ENCODE peak calls at places on chromosome 21, in nine cellular contexts. I is foreskin fibroblast, O is A549, G is psoas muscle, S is cardiac fibroblast, U is spleen, W is AG10803, F is neural progenitor cell, A is Peyer's patch. N is an unnamed sample.

GRCh38 chr21:16870116-16870515 is 642.7 kb upstream of the CXADR start:
- DNase-seq in I (peak), O (no peak), G (no peak), S (peak), U (no peak), W (peak), F (no peak), A (no peak), N (no peak)

GRCh38 chr21:41726970-41727783 is 39.7 kb downstream of the RIPK4 start:
- DNase-seq in I (peak), O (peak), G (peak), S (peak), U (no peak), W (peak), F (no peak), A (no peak), N (no peak)

GRCh38 chr21:34582506-34583150 is 32.3 kb downstream of the RCAN1 start:
- DNase-seq in I (peak), O (peak), G (no peak), S (peak), U (no peak), W (peak), F (peak), A (no peak), N (no peak)

GRCh38 chr21:20186186-20186585 is 812.0 kb upstream of the NCAM2 start:
- DNase-seq in I (no peak), O (no peak), G (no peak), S (no peak), U (no peak), W (no peak), F (no peak), A (no peak), N (no peak)

GRCh38 chr21:23083242-23083641 is 2085.0 kb downstream of the NCAM2 start:
- DNase-seq in I (no peak), O (no peak), G (no peak), S (no peak), U (no peak), W (no peak), F (no peak), A (no peak), N (no peak)

GRCh38 chr21:25809013-25809412 is 74.2 kb downstream of the GABPA start:
- DNase-seq in I (peak), O (no peak), G (no peak), S (no peak), U (no peak), W (no peak), F (no peak), A (no peak), N (no peak)

GRCh38 chr21:42122808-42123207 is 51.7 kb downstream of the UMODL1 start:
- DNase-seq in I (no peak), O (no peak), G (no peak), S (no peak), U (no peak), W (no peak), F (no peak), A (no peak), N (no peak)

GRCh38 chr21:34843562-34843961 is 174.8 kb downstream of the CLIC6 start:
- DNase-seq in I (no peak), O (no peak), G (peak), S (no peak), U (no peak), W (no peak), F (no peak), A (no peak), N (no peak)

GRCh38 chr21:18204931-18205330 is 39.7 kb upstream of the CHODL start:
- DNase-seq in I (no peak), O (no peak), G (no peak), S (no peak), U (no peak), W (no peak), F (peak), A (no peak), N (no peak)

GRCh38 chr21:35616090-35616489 is 444.2 kb downstream of the SETD4 start:
- DNase-seq in I (peak), O (peak), G (no peak), S (peak), U (no peak), W (peak), F (no peak), A (no peak), N (peak)

GRCh38 chr21:15514073-15514946 is 215.5 kb upstream of the USP25 start:
- DNase-seq in I (no peak), O (no peak), G (no peak), S (no peak), U (no peak), W (no peak), F (no peak), A (peak), N (no peak)

GRCh38 chr21:26843912-26844257 is 1.3 kb downstream of the ADAMTS1 start:
- DNase-seq in I (peak), O (peak), G (no peak), S (peak), U (no peak), W (peak), F (peak), A (no peak), N (no peak)

GRCh38 chr21:15620892-15621291 is 108.9 kb upstream of the USP25 start:
- DNase-seq in I (no peak), O (no peak), G (no peak), S (no peak), U (no peak), W (no peak), F (no peak), A (no peak), N (no peak)

GRCh38 chr21:14754259-14754604 is 208.1 kb upstream of the SAMSN1 start:
- DNase-seq in I (no peak), O (no peak), G (no peak), S (no peak), U (no peak), W (no peak), F (no peak), A (no peak), N (no peak)

GRCh38 chr21:43193651-43194302 is 25.0 kb downstream of the CRYAA start:
- DNase-seq in I (peak), O (no peak), G (peak), S (peak), U (peak), W (peak), F (no peak), A (peak), N (peak)

GRCh38 chr21:36156815-36157670 is at the start of gene DOP1B:
- DNase-seq in I (peak), O (no peak), G (peak), S (no peak), U (no peak), W (no peak), F (no peak), A (peak), N (no peak)

GRCh38 chr21:33825419-33825818 is 90.2 kb downstream of the ATP5PO start:
- DNase-seq in I (no peak), O (no peak), G (no peak), S (no peak), U (no peak), W (no peak), F (no peak), A (no peak), N (no peak)

GRCh38 chr21:25938673-25939395 is 204.1 kb downstream of the GABPA start:
- DNase-seq in I (no peak), O (no peak), G (no peak), S (peak), U (no peak), W (no peak), F (no peak), A (no peak), N (no peak)

GRCh38 chr21:19853709-19854575 is 1144.3 kb upstream of the NCAM2 start:
- DNase-seq in I (no peak), O (no peak), G (no peak), S (no peak), U (peak), W (no peak), F (no peak), A (no peak), N (no peak)

GRCh38 chr21:36208326-36209013 is 51.8 kb downstream of the DOP1B start:
- DNase-seq in I (no peak), O (no peak), G (no peak), S (no peak), U (no peak), W (no peak), F (no peak), A (no peak), N (no peak)

GRCh38 chr21:34679056-34679455 is 10.3 kb downstream of the CLIC6 start:
- DNase-seq in I (no peak), O (no peak), G (no peak), S (no peak), U (no peak), W (no peak), F (no peak), A (no peak), N (no peak)

GRCh38 chr21:14308234-14308633 is 74.7 kb downstream of the HSPA13 start:
- DNase-seq in I (no peak), O (no peak), G (no peak), S (no peak), U (no peak), W (no peak), F (no peak), A (no peak), N (no peak)

GRCh38 chr21:30733026-30733425 is 14.0 kb downstream of the KRTAP21-2 start:
- DNase-seq in I (no peak), O (no peak), G (no peak), S (no peak), U (no peak), W (no peak), F (no peak), A (no peak), N (no peak)

GRCh38 chr21:40562603-40563002 is 284.4 kb downstream of the DSCAM start:
- DNase-seq in I (no peak), O (no peak), G (no peak), S (no peak), U (no peak), W (no peak), F (no peak), A (no peak), N (no peak)

GRCh38 chr21:15289896-15290841 is 225.4 kb upstream of the NRIP1 start:
- DNase-seq in I (peak), O (no peak), G (peak), S (no peak), U (peak), W (peak), F (peak), A (no peak), N (no peak)

GRCh38 chr21:35234725-35235124 is 185.6 kb upstream of the RUNX1 start:
- DNase-seq in I (no peak), O (no peak), G (no peak), S (no peak), U (no peak), W (peak), F (no peak), A (no peak), N (no peak)

GRCh38 chr21:43195131-43196021 is 26.6 kb downstream of the CRYAA start:
- DNase-seq in I (no peak), O (no peak), G (peak), S (peak), U (peak), W (no peak), F (no peak), A (no peak), N (no peak)

DNA sequence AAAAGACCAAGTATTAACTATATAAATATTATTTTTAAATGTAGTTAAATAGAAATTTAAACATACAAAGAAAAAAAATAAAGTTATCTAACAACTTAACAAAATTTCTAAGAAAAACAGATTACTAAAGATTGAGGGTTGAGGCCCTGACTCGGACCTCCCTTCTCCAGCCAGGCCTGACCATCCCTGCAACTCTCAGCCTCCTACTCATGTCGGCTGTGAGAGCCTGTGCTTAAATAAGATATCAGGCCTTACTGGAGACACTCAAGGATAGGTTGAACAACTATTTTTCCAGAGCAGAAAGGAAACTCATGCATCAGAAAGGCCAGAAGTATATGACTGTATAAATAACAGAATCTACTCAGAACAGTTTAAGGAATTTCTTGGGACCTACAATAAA is 33.0 kb upstream of the PSMG1 start:
- DNase-seq in I (no peak), O (no peak), G (no peak), S (no peak), U (no peak), W (no peak), F (no peak), A (no peak), N (no peak)
- H3K4me3 ChIP-seq in I (no peak), O (no peak), G (no peak), S (no peak), U (no peak), W (no peak), F (no peak), A (no peak), N (no peak)

DNA sequence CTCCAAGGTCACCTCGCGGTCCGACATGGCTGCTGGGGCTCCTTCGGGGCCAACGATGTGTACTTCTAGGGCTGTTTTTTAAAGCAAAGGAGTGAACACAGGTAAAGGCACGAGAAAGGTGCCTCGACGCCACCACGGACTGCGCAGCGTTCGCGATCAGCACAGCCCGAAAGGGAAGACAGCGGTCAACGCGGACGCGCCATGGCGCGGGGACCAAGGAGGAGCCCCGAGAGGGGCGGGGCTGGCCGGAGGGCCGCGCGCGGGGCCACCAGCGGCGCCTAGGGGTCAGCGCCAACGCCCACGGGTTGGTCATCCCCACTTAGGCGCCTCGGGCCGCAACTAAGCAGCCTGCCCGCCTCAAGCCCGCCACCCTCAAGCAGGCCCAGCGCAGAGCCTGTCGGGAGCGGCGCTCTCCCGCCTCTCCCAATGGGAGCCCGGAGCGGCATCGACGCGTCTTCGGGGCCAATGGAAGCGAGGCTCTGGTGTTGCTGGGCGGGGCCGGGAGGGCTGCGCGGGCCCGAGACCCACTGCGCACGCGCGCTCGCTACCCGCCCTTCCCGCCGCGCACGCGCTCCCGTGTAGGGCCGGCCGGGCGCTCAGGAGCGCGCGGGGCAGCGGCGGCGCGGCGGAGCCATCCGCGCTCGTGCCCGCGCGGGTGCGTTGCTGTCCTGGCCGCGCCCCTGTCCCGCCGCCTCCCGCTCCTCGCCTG is at the start of gene DIP2A:
- DNase-seq in I (peak), O (peak), G (peak), S (peak), U (peak), W (peak), F (peak), A (peak), N (peak)
- TF ChIP-seq CTCF in I (no peak), O (no peak), G (no peak), S (no peak), U (peak), W (no peak), F (no peak), A (no peak), N (no peak)

GRCh38 chr21:32249551-32250280 is 29.1 kb downstream of the MIS18A start:
- DNase-seq in I (no peak), O (no peak), G (no peak), S (no peak), U (no peak), W (no peak), F (no peak), A (no peak), N (no peak)

GRCh38 chr21:32256226-32256625 is 22.6 kb downstream of the MIS18A start:
- DNase-seq in I (no peak), O (no peak), G (no peak), S (no peak), U (no peak), W (no peak), F (no peak), A (no peak), N (no peak)

GRCh38 chr21:32252136-32252535 is 26.7 kb downstream of the MIS18A start:
- DNase-seq in I (no peak), O (no peak), G (no peak), S (no peak), U (no peak), W (no peak), F (no peak), A (no peak), N (no peak)

GRCh38 chr21:32256873-32257620 is 21.8 kb downstream of the MIS18A start:
- DNase-seq in I (peak), O (peak), G (peak), S (peak), U (no peak), W (peak), F (no peak), A (no peak), N (peak)

DNA sequence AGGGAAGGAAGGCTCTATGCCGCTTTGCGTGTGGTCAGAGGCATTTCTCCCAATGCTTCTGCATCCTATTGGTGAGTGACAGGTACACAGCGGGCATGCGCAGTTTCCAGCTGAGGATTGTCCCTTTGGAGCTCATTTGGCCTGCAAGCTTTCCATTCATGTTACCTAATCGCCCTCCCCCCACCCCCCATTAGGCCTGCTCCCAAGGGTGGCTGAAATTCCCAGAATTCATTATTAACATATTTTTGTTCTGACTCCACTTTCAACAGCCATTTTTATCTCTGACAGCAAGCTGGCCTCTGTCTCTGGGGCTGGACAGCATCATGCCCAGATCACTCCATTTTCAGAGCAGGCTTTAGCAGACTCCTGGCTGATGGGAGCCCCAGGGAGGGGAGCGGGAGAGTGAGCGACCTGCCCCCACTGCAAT is 25.6 kb downstream of the MIS18A start:
- DNase-seq in I (no peak), O (no peak), G (peak), S (peak), U (no peak), W (peak), F (no peak), A (no peak), N (no peak)
- H3K4me3 ChIP-seq in I (no peak), O (no peak), G (no peak), S (no peak), U (no peak), W (no peak), F (no peak), A (no peak), N (no peak)

GRCh38 chr21:38175321-38175720 is 81.5 kb upstream of the KCNJ15 start:
- DNase-seq in I (no peak), O (no peak), G (no peak), S (peak), U (no peak), W (peak), F (no peak), A (no peak), N (no peak)

GRCh38 chr21:38167345-38167744 is 89.4 kb upstream of the KCNJ15 start:
- DNase-seq in I (no peak), O (no peak), G (no peak), S (no peak), U (no peak), W (no peak), F (no peak), A (no peak), N (no peak)

GRCh38 chr21:38171723-38172344 is 85.0 kb upstream of the KCNJ15 start:
- DNase-seq in I (peak), O (peak), G (no peak), S (peak), U (no peak), W (peak), F (peak), A (no peak), N (no peak)

GRCh38 chr21:38170283-38170682 is 86.5 kb upstream of the KCNJ15 start:
- DNase-seq in I (peak), O (peak), G (no peak), S (peak), U (no peak), W (peak), F (peak), A (no peak), N (no peak)

DNA sequence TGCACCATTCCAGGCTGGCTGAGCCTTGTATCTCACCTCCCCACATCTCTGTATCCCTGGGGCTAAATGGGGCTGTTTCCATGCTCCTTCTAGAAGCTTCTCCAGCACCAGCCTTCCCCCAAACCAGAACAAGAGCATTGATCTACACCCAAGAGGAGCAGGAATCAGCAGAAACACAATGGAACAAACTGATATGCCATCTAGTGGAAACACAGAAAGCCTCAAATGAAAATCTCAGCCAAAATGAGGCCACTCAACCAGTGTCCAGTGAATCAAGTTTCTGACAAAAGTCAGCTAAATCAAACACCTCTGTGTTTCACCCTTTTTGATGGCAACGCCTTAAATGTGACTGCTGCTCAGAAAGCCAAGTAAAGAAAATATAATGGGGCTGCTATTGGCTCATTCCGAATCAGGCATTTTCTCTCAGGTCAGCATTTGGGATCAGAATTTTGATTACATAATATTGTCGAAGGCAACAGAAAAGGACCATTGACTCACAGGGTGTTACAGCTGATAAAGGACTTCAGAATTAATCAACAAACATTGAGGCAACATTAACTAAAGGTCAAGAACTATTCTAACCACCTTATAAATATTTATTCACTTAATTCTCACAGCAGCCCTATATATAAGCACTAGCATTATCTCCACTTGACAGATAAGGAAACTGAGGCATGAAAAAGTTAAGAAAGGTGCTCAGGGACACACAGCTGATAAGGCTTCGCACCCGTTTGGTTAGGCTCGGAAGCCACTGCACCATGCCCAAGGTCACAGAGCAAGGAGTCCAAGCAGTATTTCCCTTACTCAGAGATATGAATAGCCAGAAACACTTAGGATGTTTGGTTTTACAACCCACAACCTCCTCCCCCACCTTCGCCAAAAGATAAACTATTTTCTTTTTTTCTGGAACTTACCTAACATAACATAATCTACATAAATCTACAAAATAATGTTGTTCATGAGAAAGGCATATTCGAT is 85.8 kb upstream of the KCNJ15 start:
- DNase-seq in I (peak), O (peak), G (no peak), S (peak), U (no peak), W (no peak), F (no peak), A (no peak), N (no peak)
- TF ChIP-seq CTCF in I (peak), O (no peak), G (no peak), S (peak), U (no peak), W (peak), F (no peak), A (no peak), N (peak)